ENCODE peak calls at places on chromosomes 1 and 21, in five cellular contexts. K, V, I, G and A are unnamed samples.

GRCh38 chr1:11568687-11569086 is 85.5 kb downstream of the FBXO2 start:
- DNase-seq in K (no peak), V (no peak), I (no peak), G (no peak), A (no peak)

GRCh38 chr1:9443913-9444445 is 95.3 kb upstream of the SLC25A33 start:
- DNase-seq in K (no peak), V (no peak), I (peak; percentile 21), G (peak; percentile 71), A (no peak)

GRCh38 chr1:178774263-178774662 is 49.2 kb downstream of the RALGPS2 start:
- DNase-seq in K (no peak), V (no peak), I (peak; percentile 52), G (no peak), A (no peak)

GRCh38 chr1:212021563-212021962 is 13.8 kb downstream of the INTS7 start:
- DNase-seq in K (no peak), V (no peak), I (no peak), G (no peak), A (no peak)

GRCh38 chr1:85224734-85225623 is 24.2 kb upstream of the SYDE2 start:
- DNase-seq in K (peak; percentile 83), V (peak; percentile 59), I (no peak), G (no peak), A (no peak)

GRCh38 chr1:150156868-150157603 is 7.3 kb downstream of the PLEKHO1 start:
- DNase-seq in K (no peak), V (peak; percentile 45), I (no peak), G (no peak), A (no peak)

GRCh38 chr21:31554511-31555022 is 104.9 kb upstream of the SOD1 start:
- DNase-seq in K (no peak), V (no peak), I (no peak), G (no peak), A (no peak)

GRCh38 chr1:197915797-197916686 is 1.1 kb upstream of the LHX9 start:
- DNase-seq in K (no peak), V (no peak), I (peak; percentile 57), G (peak; percentile 71), A (no peak)

GRCh38 chr1:111205724-111206070 is 5.3 kb upstream of the DENND2D start:
- DNase-seq in K (no peak), V (no peak), I (peak; percentile 55), G (no peak), A (no peak)

GRCh38 chr1:111204923-111205723 is 4.7 kb upstream of the DENND2D start:
- DNase-seq in K (no peak), V (no peak), I (peak; percentile 43), G (no peak), A (no peak)

GRCh38 chr1:111202707-111203623 is 2.5 kb upstream of the DENND2D start:
- DNase-seq in K (no peak), V (no peak), I (peak; percentile 60), G (no peak), A (no peak)

GRCh38 chr1:111203681-111204210 is 3.3 kb upstream of the DENND2D start:
- DNase-seq in K (peak; percentile 96), V (peak; percentile 97), I (peak; percentile 98), G (peak; percentile 44), A (peak; percentile 82)

GRCh38 chr1:111204211-111204883 is 3.9 kb upstream of the DENND2D start:
- DNase-seq in K (peak; percentile 79), V (peak; percentile 95), I (no peak), G (peak; percentile 28), A (peak; percentile 55)
- TF ChIP-seq POLR2A in K (no peak), V (peak; percentile 77), I (no peak), G (no peak), A (no peak)

GRCh38 chr21:42010507-42011493 is 640 bp upstream of the ZBTB21 start:
- DNase-seq in K (peak; percentile 37), V (peak; percentile 60), I (peak; percentile 55), G (peak; percentile 37), A (peak; percentile 84)
- TF ChIP-seq POLR2A in K (peak; percentile 33), V (no peak), I (peak; percentile 75), G (no peak), A (no peak)

GRCh38 chr1:166875734-166876539 is at the start of gene TADA1:
- DNase-seq in K (peak; percentile 99), V (peak; percentile 100), I (peak; percentile 99), G (peak; percentile 97), A (peak; percentile 99)
- TF ChIP-seq POLR2A in K (peak; percentile 10), V (peak; percentile 54), I (peak; percentile 65), G (peak; percentile 22), A (peak; percentile 85)

DNA sequence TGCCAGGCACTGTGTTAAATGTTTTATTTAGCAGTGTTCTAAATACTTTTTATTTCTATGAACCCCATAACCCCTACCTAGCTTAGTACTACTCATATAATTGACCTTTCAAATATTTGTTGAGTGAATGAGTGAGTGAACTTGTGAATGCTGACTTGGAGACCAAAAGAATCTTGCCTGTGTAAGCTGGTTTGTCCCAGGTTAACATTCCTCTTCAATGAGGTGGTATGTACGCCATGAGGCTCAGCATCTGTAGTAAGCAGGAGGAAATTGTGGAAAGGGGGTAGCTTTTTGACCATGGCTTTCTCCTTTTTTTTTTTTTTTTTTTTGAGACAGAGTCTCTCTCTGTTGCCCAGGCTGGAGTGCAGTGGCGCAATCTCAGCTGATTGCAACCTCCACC is 14.6 kb downstream of the MED18 start:
- DNase-seq in K (no peak), V (no peak), I (no peak), G (no peak), A (no peak)
- TF ChIP-seq POLR2A in K (no peak), V (no peak), I (no peak), G (no peak), A (no peak)

GRCh38 chr1:2513939-2514650 is 12.3 kb downstream of the PANK4 start:
- DNase-seq in K (no peak), V (no peak), I (no peak), G (no peak), A (no peak)

GRCh38 chr1:2515763-2516080 is 10.7 kb downstream of the PANK4 start:
- DNase-seq in K (no peak), V (no peak), I (no peak), G (no peak), A (no peak)

GRCh38 chr1:2516946-2517345 is 9.4 kb downstream of the PANK4 start:
- DNase-seq in K (no peak), V (no peak), I (no peak), G (no peak), A (no peak)

GRCh38 chr1:2516124-2516523 is 10.3 kb downstream of the PANK4 start:
- DNase-seq in K (no peak), V (no peak), I (no peak), G (no peak), A (no peak)

GRCh38 chr1:2514863-2515762 is 11.3 kb downstream of the PANK4 start:
- DNase-seq in K (no peak), V (no peak), I (no peak), G (no peak), A (no peak)
- TF ChIP-seq POLR2A in K (no peak), V (no peak), I (no peak), G (no peak), A (no peak)

GRCh38 chr1:111619635-111620411 is at the start of gene RAP1A:
- DNase-seq in K (peak; percentile 97), V (peak; percentile 98), I (peak; percentile 92), G (peak; percentile 94), A (peak; percentile 97)
- TF ChIP-seq POLR2A in K (no peak), V (peak; percentile 81), I (peak; percentile 54), G (peak; percentile 56), A (peak; percentile 79)

GRCh38 chr1:45643341-45643740 is 19.5 kb upstream of the CCDC17 start:
- DNase-seq in K (no peak), V (no peak), I (no peak), G (no peak), A (no peak)

GRCh38 chr1:45643978-45644377 is 20.1 kb upstream of the CCDC17 start:
- DNase-seq in K (no peak), V (no peak), I (no peak), G (no peak), A (no peak)

GRCh38 chr1:45644661-45645060 is 20.8 kb upstream of the CCDC17 start:
- DNase-seq in K (no peak), V (no peak), I (no peak), G (no peak), A (no peak)

DNA sequence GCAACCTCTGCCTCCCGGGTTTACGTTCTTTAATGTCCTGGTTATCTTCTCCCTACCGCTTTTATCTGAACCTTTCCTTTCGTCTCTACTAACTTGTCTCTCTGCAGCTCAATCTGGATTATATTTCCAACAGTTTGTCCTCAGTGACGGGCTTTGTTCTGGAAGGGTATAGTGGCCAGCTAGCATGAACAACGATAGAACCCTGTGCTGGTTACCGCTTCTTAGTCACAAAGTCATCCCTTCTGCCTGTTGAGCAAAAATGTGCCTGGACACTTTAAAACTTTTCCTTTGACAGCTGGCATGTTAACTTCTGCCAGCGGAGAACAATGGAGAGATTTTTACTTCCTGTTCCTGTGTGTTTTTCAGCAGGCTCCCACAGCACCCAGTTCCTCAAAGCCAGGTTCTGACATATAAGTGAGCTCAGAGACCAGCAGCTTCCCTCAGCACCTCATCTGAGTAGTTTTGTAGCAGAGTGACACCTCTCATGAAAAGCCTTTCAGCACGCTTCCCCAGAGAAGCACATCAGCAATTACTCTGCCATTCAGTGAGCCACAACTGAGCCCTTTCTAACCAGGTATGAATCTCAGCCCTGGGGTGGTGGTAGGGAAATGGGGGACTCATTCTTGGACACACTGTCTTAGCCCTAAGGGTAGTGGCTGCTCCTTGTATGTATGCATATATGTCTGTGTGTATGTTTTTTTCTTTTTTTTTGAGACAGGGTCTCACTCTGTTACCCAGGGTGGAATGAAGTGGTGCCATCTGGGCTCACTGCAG is 23.6 kb upstream of the CCDC17 start:
- DNase-seq in K (no peak), V (no peak), I (peak; percentile 55), G (no peak), A (no peak)
- TF ChIP-seq POLR2A in K (no peak), V (no peak), I (no peak), G (no peak), A (no peak)

DNA sequence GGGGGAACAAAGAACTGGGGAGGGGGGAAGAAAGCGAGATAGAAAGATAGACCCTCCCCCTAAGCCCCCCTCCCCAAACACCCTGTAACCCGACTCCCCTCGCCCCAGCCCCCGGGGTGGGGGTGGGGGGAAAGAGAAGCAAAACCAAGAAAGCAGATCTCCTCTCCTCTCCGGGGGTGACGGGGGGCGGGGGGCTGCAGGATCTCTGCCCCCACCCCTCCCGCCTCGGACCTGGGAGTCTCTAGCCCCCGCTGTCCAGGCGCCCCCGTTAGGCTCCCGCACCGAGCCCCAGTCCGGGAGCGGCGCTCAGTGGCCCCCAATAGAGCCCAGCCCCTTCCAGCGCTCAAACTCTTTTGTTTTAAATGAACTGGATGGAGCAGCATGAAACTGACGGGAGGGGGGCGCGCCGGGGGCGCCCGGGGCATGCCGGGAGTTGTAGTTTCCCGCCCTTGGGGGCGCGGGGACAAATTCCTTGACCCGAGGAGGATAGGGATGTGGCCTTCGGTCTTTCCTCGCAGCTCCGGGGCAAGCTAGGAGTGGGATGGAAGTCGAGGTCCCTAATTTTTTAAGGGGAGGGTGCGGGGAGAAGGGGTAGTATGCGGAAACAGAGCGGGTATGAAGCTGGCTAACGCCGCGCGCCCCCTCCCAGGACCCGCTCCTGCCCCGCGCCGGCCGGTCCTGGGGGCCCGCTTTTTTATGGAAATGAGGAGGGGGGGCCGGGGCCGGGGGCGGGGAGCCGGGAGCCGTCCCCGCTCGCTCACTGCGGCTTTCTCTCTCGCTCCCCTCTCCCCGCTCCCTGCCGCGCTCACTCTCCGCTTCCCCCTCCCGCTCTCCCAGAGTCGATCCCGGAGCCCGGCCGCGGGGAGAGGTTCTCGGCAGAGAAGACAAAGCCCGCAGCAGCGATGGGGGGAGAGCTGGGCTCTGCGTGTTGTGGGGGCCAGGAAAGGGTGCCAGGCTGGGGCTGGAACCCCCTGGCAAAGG is at the start of gene MEX3A:
- DNase-seq in K (peak; percentile 50), V (peak; percentile 82), I (peak; percentile 73), G (peak; percentile 79), A (peak; percentile 83)
- TF ChIP-seq POLR2A in K (no peak), V (no peak), I (no peak), G (peak; percentile 28), A (peak; percentile 33)

GRCh38 chr1:43531453-43531905 is 796 bp downstream of the PTPRF start:
- DNase-seq in K (peak; percentile 59), V (no peak), I (no peak), G (peak; percentile 52), A (no peak)
- TF ChIP-seq POLR2A in K (no peak), V (peak; percentile 57), I (no peak), G (no peak), A (no peak)